ENCODE peak calls at places on chromosomes 2 and 18, in seven cellular contexts. B is occipital lobe; O is GM13976; M is amygdala; A is activated T-helper 1 cell treated with anti-CD3 and anti-CD28 coated beads, Interleukin-2, amount 50 U/mL, for 16 hours; U is NCI-H774; I is stimulated activated CD8-positive, alpha-beta memory T cell treated with anti-CD3 and anti-CD28 coated beads, Interleukin-7, amount 100 ng/mL, for 48 hours. L is an unnamed sample.

GRCh38 chr2:17518212-17519154 is at the start of gene RAD51AP2:
- DNase-seq in B (peak; percentile 72), O (peak; percentile 87), M (no peak), A (no peak), U (peak; percentile 42), I (no peak), L (peak; percentile 59)

GRCh38 chr2:153912798-153913396 is 41.2 kb downstream of the GALNT13 start:
- DNase-seq in B (no peak), O (no peak), M (no peak), A (no peak), U (no peak), I (no peak), L (no peak)

GRCh38 chr2:96802281-96802595 is 13.8 kb upstream of the CNNM3 start:
- DNase-seq in B (no peak), O (peak; percentile 83), M (no peak), A (peak; percentile 30), U (no peak), I (no peak), L (no peak)

GRCh38 chr2:168210898-168211570 is 36.4 kb downstream of the STK39 start:
- DNase-seq in B (no peak), O (no peak), M (no peak), A (no peak), U (peak; percentile 18), I (no peak), L (no peak)

GRCh38 chr18:32469691-32470131 is 971 bp downstream of the GAREM1 start:
- DNase-seq in B (no peak), O (peak; percentile 8), M (no peak), A (no peak), U (no peak), I (no peak), L (no peak)

GRCh38 chr18:9348079-9348671 is 13.6 kb downstream of the TWSG1 start:
- DNase-seq in B (no peak), O (peak; percentile 26), M (no peak), A (no peak), U (no peak), I (no peak), L (no peak)

GRCh38 chr2:152613235-152613634 is 104.0 kb downstream of the PRPF40A start:
- DNase-seq in B (no peak), O (peak; percentile 35), M (no peak), A (no peak), U (peak; percentile 24), I (no peak), L (no peak)

GRCh38 chr2:96142217-96143113 is 2.8 kb downstream of the DUSP2 start:
- DNase-seq in B (no peak), O (peak; percentile 71), M (no peak), A (peak; percentile 56), U (no peak), I (no peak), L (peak; percentile 19)

GRCh38 chr18:5159080-5159479 is 38.0 kb downstream of the AKAIN1 start:
- DNase-seq in B (no peak), O (no peak), M (no peak), A (no peak), U (no peak), I (no peak), L (no peak)

GRCh38 chr2:174752403-174753037 is 11.8 kb downstream of the CHRNA1 start:
- DNase-seq in B (no peak), O (peak; percentile 55), M (no peak), A (no peak), U (no peak), I (no peak), L (no peak)

GRCh38 chr2:215966951-215967350 is 46.4 kb downstream of the MREG start:
- DNase-seq in B (no peak), O (no peak), M (no peak), A (no peak), U (no peak), I (no peak), L (no peak)

GRCh38 chr2:111184725-111185495 is 64.2 kb downstream of the BCL2L11 start:
- DNase-seq in B (no peak), O (no peak), M (no peak), A (no peak), U (no peak), I (no peak), L (no peak)

GRCh38 chr2:163753721-163754120 is 17.9 kb upstream of the FIGN start:
- DNase-seq in B (no peak), O (no peak), M (no peak), A (no peak), U (no peak), I (no peak), L (no peak)

GRCh38 chr2:179239194-179239593 is 25.4 kb downstream of the SESTD1 start:
- DNase-seq in B (no peak), O (no peak), M (no peak), A (no peak), U (no peak), I (no peak), L (no peak)

GRCh38 chr18:59323931-59324622 is 5.6 kb upstream of the CPLX4 start:
- DNase-seq in B (no peak), O (no peak), M (no peak), A (no peak), U (no peak), I (no peak), L (no peak)

GRCh38 chr2:168371273-168371992 is 84.6 kb upstream of the CERS6 start:
- DNase-seq in B (no peak), O (no peak), M (no peak), A (no peak), U (no peak), I (no peak), L (no peak)

GRCh38 chr2:235026137-235026536 is 74.3 kb downstream of the SH3BP4 start:
- DNase-seq in B (no peak), O (no peak), M (no peak), A (no peak), U (no peak), I (no peak), L (no peak)